ENCODE peak calls at places on chromosomes 11 and 22, in ten cellular contexts. One of them, this sample, is unnamed.

GRCh38 chr22:31139866-31140716 is at the start of gene PLA2G3:
- DNase-seq in AG09319: no peak
- DNase-seq in choroid plexus epithelial cell: peak; percentile 84
- DNase-seq in NCI-H1417 treated with DMSO at 0.1 percent for 48 hours: no peak
- DNase-seq in H54: no peak
- DNase-seq in smooth muscle cell of the brain vasculature: no peak
- DNase-seq in activated naive CD4-positive, alpha-beta T cell treated with anti-CD3 and anti-CD28 coated beads for 36 hours: no peak
- DNase-seq in COR-L47: peak; percentile 84
- DNase-seq in psoas muscle: no peak
- DNase-seq in HTR-8/SVneo: no peak
- DNase-seq in this sample: no peak

GRCh38 chr11:18408558-18409242 is 3.4 kb upstream of the LDHC start:
- DNase-seq in H54: no peak
- DNase-seq in smooth muscle cell of the brain vasculature: no peak
- DNase-seq in HTR-8/SVneo: no peak
- DNase-seq in NCI-H1417 treated with DMSO at 0.1 percent for 48 hours: no peak
- DNase-seq in psoas muscle: no peak
- DNase-seq in AG09319: no peak
- DNase-seq in choroid plexus epithelial cell: no peak
- DNase-seq in activated naive CD4-positive, alpha-beta T cell treated with anti-CD3 and anti-CD28 coated beads for 36 hours: no peak
- DNase-seq in COR-L47: no peak
- DNase-seq in this sample: no peak

GRCh38 chr11:12264361-12264760 is 113.0 kb upstream of the PARVA start:
- DNase-seq in smooth muscle cell of the brain vasculature: no peak
- DNase-seq in psoas muscle: no peak
- DNase-seq in AG09319: no peak
- DNase-seq in HTR-8/SVneo: no peak
- DNase-seq in activated naive CD4-positive, alpha-beta T cell treated with anti-CD3 and anti-CD28 coated beads for 36 hours: no peak
- DNase-seq in H54: no peak
- DNase-seq in choroid plexus epithelial cell: no peak
- DNase-seq in NCI-H1417 treated with DMSO at 0.1 percent for 48 hours: no peak
- DNase-seq in COR-L47: no peak
- DNase-seq in this sample: no peak

GRCh38 chr11:363948-364761 is 5.1 kb upstream of the B4GALNT4 start:
- DNase-seq in smooth muscle cell of the brain vasculature: no peak
- DNase-seq in psoas muscle: no peak
- DNase-seq in activated naive CD4-positive, alpha-beta T cell treated with anti-CD3 and anti-CD28 coated beads for 36 hours: peak; percentile 57
- DNase-seq in H54: peak; percentile 99
- DNase-seq in COR-L47: peak; percentile 87
- DNase-seq in HTR-8/SVneo: peak; percentile 67
- DNase-seq in choroid plexus epithelial cell: no peak
- DNase-seq in NCI-H1417 treated with DMSO at 0.1 percent for 48 hours: no peak
- DNase-seq in AG09319: no peak
- DNase-seq in this sample: no peak

GRCh38 chr22:24133187-24133965 is 47.9 kb upstream of the SUSD2 start:
- DNase-seq in AG09319: no peak
- DNase-seq in NCI-H1417 treated with DMSO at 0.1 percent for 48 hours: no peak
- DNase-seq in COR-L47: no peak
- DNase-seq in psoas muscle: no peak
- DNase-seq in choroid plexus epithelial cell: peak; percentile 58
- DNase-seq in H54: no peak
- DNase-seq in activated naive CD4-positive, alpha-beta T cell treated with anti-CD3 and anti-CD28 coated beads for 36 hours: peak; percentile 47
- DNase-seq in HTR-8/SVneo: no peak
- DNase-seq in smooth muscle cell of the brain vasculature: no peak
- DNase-seq in this sample: no peak

GRCh38 chr11:76376746-76377558 is 4.0 kb downstream of the THAP12 start:
- DNase-seq in COR-L47: no peak
- DNase-seq in HTR-8/SVneo: no peak
- DNase-seq in H54: no peak
- DNase-seq in AG09319: no peak
- DNase-seq in choroid plexus epithelial cell: no peak
- DNase-seq in activated naive CD4-positive, alpha-beta T cell treated with anti-CD3 and anti-CD28 coated beads for 36 hours: no peak
- DNase-seq in smooth muscle cell of the brain vasculature: no peak
- DNase-seq in psoas muscle: no peak
- DNase-seq in NCI-H1417 treated with DMSO at 0.1 percent for 48 hours: no peak
- DNase-seq in this sample: no peak

GRCh38 chr11:93160808-93161207 is 37.0 kb downstream of the SLC36A4 start:
- DNase-seq in AG09319: no peak
- DNase-seq in COR-L47: no peak
- DNase-seq in smooth muscle cell of the brain vasculature: no peak
- DNase-seq in psoas muscle: no peak
- DNase-seq in choroid plexus epithelial cell: peak; percentile 6
- DNase-seq in activated naive CD4-positive, alpha-beta T cell treated with anti-CD3 and anti-CD28 coated beads for 36 hours: no peak
- DNase-seq in HTR-8/SVneo: no peak
- DNase-seq in H54: no peak
- DNase-seq in NCI-H1417 treated with DMSO at 0.1 percent for 48 hours: no peak
- DNase-seq in this sample: no peak

GRCh38 chr11:29351301-29351873 is 665.4 kb downstream of the KCNA4 start:
- DNase-seq in NCI-H1417 treated with DMSO at 0.1 percent for 48 hours: no peak
- DNase-seq in activated naive CD4-positive, alpha-beta T cell treated with anti-CD3 and anti-CD28 coated beads for 36 hours: no peak
- DNase-seq in smooth muscle cell of the brain vasculature: no peak
- DNase-seq in COR-L47: no peak
- DNase-seq in HTR-8/SVneo: no peak
- DNase-seq in psoas muscle: no peak
- DNase-seq in H54: no peak
- DNase-seq in AG09319: no peak
- DNase-seq in choroid plexus epithelial cell: no peak
- DNase-seq in this sample: no peak

GRCh38 chr11:121466063-121466794 is 13.5 kb upstream of the SORL1-AS1 start:
- DNase-seq in AG09319: peak; percentile 57
- DNase-seq in HTR-8/SVneo: peak; percentile 95
- DNase-seq in COR-L47: peak; percentile 87
- DNase-seq in activated naive CD4-positive, alpha-beta T cell treated with anti-CD3 and anti-CD28 coated beads for 36 hours: peak; percentile 76
- DNase-seq in H54: peak; percentile 75
- DNase-seq in smooth muscle cell of the brain vasculature: peak; percentile 35
- DNase-seq in choroid plexus epithelial cell: peak; percentile 87
- DNase-seq in NCI-H1417 treated with DMSO at 0.1 percent for 48 hours: peak; percentile 69
- DNase-seq in psoas muscle: peak; percentile 85
- DNase-seq in this sample: peak; percentile 93

GRCh38 chr11:78158987-78159662 is 19.7 kb upstream of the ALG8 start:
- DNase-seq in psoas muscle: no peak
- DNase-seq in COR-L47: no peak
- DNase-seq in HTR-8/SVneo: no peak
- DNase-seq in choroid plexus epithelial cell: no peak
- DNase-seq in activated naive CD4-positive, alpha-beta T cell treated with anti-CD3 and anti-CD28 coated beads for 36 hours: no peak
- DNase-seq in NCI-H1417 treated with DMSO at 0.1 percent for 48 hours: no peak
- DNase-seq in H54: no peak
- DNase-seq in smooth muscle cell of the brain vasculature: no peak
- DNase-seq in AG09319: no peak
- DNase-seq in this sample: no peak

GRCh38 chr11:134275534-134276395 is at the start of gene GLB1L3:
- DNase-seq in choroid plexus epithelial cell: peak; percentile 29
- DNase-seq in COR-L47: peak; percentile 86
- DNase-seq in NCI-H1417 treated with DMSO at 0.1 percent for 48 hours: no peak
- DNase-seq in HTR-8/SVneo: no peak
- DNase-seq in psoas muscle: no peak
- DNase-seq in H54: no peak
- DNase-seq in AG09319: no peak
- DNase-seq in smooth muscle cell of the brain vasculature: no peak
- DNase-seq in activated naive CD4-positive, alpha-beta T cell treated with anti-CD3 and anti-CD28 coated beads for 36 hours: peak; percentile 83
- DNase-seq in this sample: no peak

GRCh38 chr11:72573380-72573949 is 100.8 kb downstream of the PDE2A start:
- DNase-seq in HTR-8/SVneo: peak; percentile 83
- DNase-seq in smooth muscle cell of the brain vasculature: no peak
- DNase-seq in COR-L47: no peak
- DNase-seq in NCI-H1417 treated with DMSO at 0.1 percent for 48 hours: no peak
- DNase-seq in H54: no peak
- DNase-seq in activated naive CD4-positive, alpha-beta T cell treated with anti-CD3 and anti-CD28 coated beads for 36 hours: peak; percentile 43
- DNase-seq in AG09319: no peak
- DNase-seq in choroid plexus epithelial cell: peak; percentile 58
- DNase-seq in psoas muscle: no peak
- DNase-seq in this sample: peak; percentile 67

GRCh38 chr11:72397333-72397732 is 37.0 kb downstream of the CLPB start:
- DNase-seq in NCI-H1417 treated with DMSO at 0.1 percent for 48 hours: no peak
- DNase-seq in HTR-8/SVneo: no peak
- DNase-seq in COR-L47: no peak
- DNase-seq in H54: no peak
- DNase-seq in choroid plexus epithelial cell: no peak
- DNase-seq in smooth muscle cell of the brain vasculature: no peak
- DNase-seq in psoas muscle: no peak
- DNase-seq in AG09319: no peak
- DNase-seq in activated naive CD4-positive, alpha-beta T cell treated with anti-CD3 and anti-CD28 coated beads for 36 hours: no peak
- DNase-seq in this sample: no peak

GRCh38 chr11:93741882-93742226 is 382 bp downstream of the C11orf54 start:
- DNase-seq in NCI-H1417 treated with DMSO at 0.1 percent for 48 hours: no peak
- DNase-seq in AG09319: no peak
- DNase-seq in HTR-8/SVneo: peak; percentile 54
- DNase-seq in H54: peak; percentile 19
- DNase-seq in activated naive CD4-positive, alpha-beta T cell treated with anti-CD3 and anti-CD28 coated beads for 36 hours: no peak
- DNase-seq in COR-L47: peak; percentile 6
- DNase-seq in smooth muscle cell of the brain vasculature: no peak
- DNase-seq in psoas muscle: no peak
- DNase-seq in choroid plexus epithelial cell: peak; percentile 70
- DNase-seq in this sample: no peak

GRCh38 chr22:49884503-49885260 is 31.0 kb downstream of the ZBED4 start:
- DNase-seq in H54: no peak
- DNase-seq in AG09319: no peak
- DNase-seq in activated naive CD4-positive, alpha-beta T cell treated with anti-CD3 and anti-CD28 coated beads for 36 hours: no peak
- DNase-seq in COR-L47: no peak
- DNase-seq in HTR-8/SVneo: no peak
- DNase-seq in smooth muscle cell of the brain vasculature: no peak
- DNase-seq in psoas muscle: no peak
- DNase-seq in NCI-H1417 treated with DMSO at 0.1 percent for 48 hours: no peak
- DNase-seq in choroid plexus epithelial cell: no peak
- DNase-seq in this sample: no peak

GRCh38 chr11:77602385-77603105 is 12.8 kb downstream of the AQP11 start:
- DNase-seq in COR-L47: no peak
- DNase-seq in HTR-8/SVneo: peak; percentile 75
- DNase-seq in smooth muscle cell of the brain vasculature: no peak
- DNase-seq in psoas muscle: no peak
- DNase-seq in NCI-H1417 treated with DMSO at 0.1 percent for 48 hours: no peak
- DNase-seq in choroid plexus epithelial cell: peak; percentile 78
- DNase-seq in H54: peak; percentile 51
- DNase-seq in AG09319: peak; percentile 48
- DNase-seq in activated naive CD4-positive, alpha-beta T cell treated with anti-CD3 and anti-CD28 coated beads for 36 hours: no peak
- DNase-seq in this sample: no peak

GRCh38 chr11:129593098-129593497 is 217.4 kb downstream of the BARX2 start:
- DNase-seq in activated naive CD4-positive, alpha-beta T cell treated with anti-CD3 and anti-CD28 coated beads for 36 hours: no peak
- DNase-seq in HTR-8/SVneo: no peak
- DNase-seq in smooth muscle cell of the brain vasculature: no peak
- DNase-seq in COR-L47: no peak
- DNase-seq in AG09319: no peak
- DNase-seq in psoas muscle: no peak
- DNase-seq in H54: no peak
- DNase-seq in NCI-H1417 treated with DMSO at 0.1 percent for 48 hours: no peak
- DNase-seq in choroid plexus epithelial cell: no peak
- DNase-seq in this sample: no peak

GRCh38 chr11:114060402-114061052 is 1.0 kb downstream of the ZBTB16 start:
- DNase-seq in psoas muscle: peak; percentile 48
- DNase-seq in HTR-8/SVneo: peak; percentile 21
- DNase-seq in smooth muscle cell of the brain vasculature: no peak
- DNase-seq in H54: no peak
- DNase-seq in COR-L47: no peak
- DNase-seq in choroid plexus epithelial cell: no peak
- DNase-seq in activated naive CD4-positive, alpha-beta T cell treated with anti-CD3 and anti-CD28 coated beads for 36 hours: peak; percentile 33
- DNase-seq in AG09319: no peak
- DNase-seq in NCI-H1417 treated with DMSO at 0.1 percent for 48 hours: no peak
- DNase-seq in this sample: no peak

GRCh38 chr11:32884770-32885384 is 7.7 kb upstream of the QSER1 start:
- DNase-seq in H54: no peak
- DNase-seq in HTR-8/SVneo: no peak
- DNase-seq in AG09319: no peak
- DNase-seq in choroid plexus epithelial cell: peak; percentile 60
- DNase-seq in psoas muscle: no peak
- DNase-seq in smooth muscle cell of the brain vasculature: no peak
- DNase-seq in activated naive CD4-positive, alpha-beta T cell treated with anti-CD3 and anti-CD28 coated beads for 36 hours: no peak
- DNase-seq in NCI-H1417 treated with DMSO at 0.1 percent for 48 hours: no peak
- DNase-seq in COR-L47: no peak
- DNase-seq in this sample: no peak

This sample was measured in coronary artery.